ENCODE peak calls at places on chromosomes 2 and 18, in four cellular contexts. One of them, this sample, is unnamed.

GRCh38 chr2:226763320-226763719 is 36.3 kb downstream of the IRS1 start:
- DNase-seq in kidney epithelial cell: no peak
- DNase-seq in AG10803: peak; percentile 46
- DNase-seq in choroid plexus epithelial cell: no peak
- DNase-seq in this sample: peak; percentile 38

GRCh38 chr2:237752761-237753165 is 45.8 kb upstream of the RBM44 start:
- DNase-seq in kidney epithelial cell: no peak
- DNase-seq in AG10803: no peak
- DNase-seq in choroid plexus epithelial cell: no peak
- DNase-seq in this sample: no peak

GRCh38 chr2:239802101-239802649 is 223.0 kb downstream of the NDUFA10 start:
- DNase-seq in kidney epithelial cell: no peak
- DNase-seq in AG10803: no peak
- DNase-seq in choroid plexus epithelial cell: no peak
- DNase-seq in this sample: no peak

GRCh38 chr18:6920099-6920955 is 190.8 kb downstream of the ARHGAP28 start:
- DNase-seq in kidney epithelial cell: peak; percentile 47
- DNase-seq in AG10803: peak; percentile 66
- DNase-seq in choroid plexus epithelial cell: peak; percentile 87
- DNase-seq in this sample: peak; percentile 69

GRCh38 chr2:188303363-188304031 is 11.8 kb downstream of the GULP1 start:
- DNase-seq in kidney epithelial cell: peak; percentile 69
- DNase-seq in AG10803: peak; percentile 73
- DNase-seq in choroid plexus epithelial cell: peak; percentile 75
- DNase-seq in this sample: peak; percentile 37

GRCh38 chr2:47520825-47521665 is 118.1 kb downstream of the MSH2 start:
- DNase-seq in kidney epithelial cell: peak; percentile 26
- DNase-seq in AG10803: peak; percentile 33
- DNase-seq in choroid plexus epithelial cell: peak; percentile 51
- DNase-seq in this sample: peak; percentile 52

GRCh38 chr18:77985486-77985885 is 735.8 kb downstream of the GALR1 start:
- DNase-seq in kidney epithelial cell: no peak
- DNase-seq in AG10803: no peak
- DNase-seq in choroid plexus epithelial cell: no peak
- DNase-seq in this sample: no peak

GRCh38 chr18:28175930-28176673 is 828 bp downstream of the CDH2 start:
- DNase-seq in kidney epithelial cell: no peak
- DNase-seq in AG10803: no peak
- DNase-seq in choroid plexus epithelial cell: peak; percentile 33
- DNase-seq in this sample: peak; percentile 48

GRCh38 chr18:58315739-58316215 is 271.8 kb downstream of the NEDD4L start:
- DNase-seq in kidney epithelial cell: no peak
- DNase-seq in AG10803: no peak
- DNase-seq in choroid plexus epithelial cell: no peak
- DNase-seq in this sample: no peak

GRCh38 chr2:160689441-160689840 is 195.8 kb upstream of the RBMS1 start:
- DNase-seq in kidney epithelial cell: no peak
- DNase-seq in AG10803: no peak
- DNase-seq in choroid plexus epithelial cell: no peak
- DNase-seq in this sample: no peak

GRCh38 chr18:26386002-26386401 is 159.8 kb downstream of the TAF4B start:
- DNase-seq in kidney epithelial cell: no peak
- DNase-seq in AG10803: peak; percentile 58
- DNase-seq in choroid plexus epithelial cell: peak; percentile 96
- DNase-seq in this sample: peak; percentile 87

GRCh38 chr18:9996104-9996503 is 82.3 kb downstream of the VAPA start:
- DNase-seq in kidney epithelial cell: no peak
- DNase-seq in AG10803: peak; percentile 43
- DNase-seq in choroid plexus epithelial cell: no peak
- DNase-seq in this sample: no peak

GRCh38 chr18:50492061-50492460 is 67.8 kb upstream of the MAPK4 start:
- DNase-seq in kidney epithelial cell: no peak
- DNase-seq in AG10803: no peak
- DNase-seq in choroid plexus epithelial cell: no peak
- DNase-seq in this sample: no peak

GRCh38 chr18:77114564-77115391 is 17.8 kb downstream of the MBP start:
- DNase-seq in kidney epithelial cell: peak; percentile 89
- DNase-seq in AG10803: peak; percentile 98
- DNase-seq in choroid plexus epithelial cell: peak; percentile 98
- DNase-seq in this sample: peak; percentile 61

GRCh38 chr2:26178746-26179436 is 6.0 kb downstream of the GAREM2 start:
- DNase-seq in kidney epithelial cell: no peak
- DNase-seq in AG10803: peak; percentile 4
- DNase-seq in choroid plexus epithelial cell: no peak
- DNase-seq in this sample: no peak

GRCh38 chr18:26925313-26925712 is 59.8 kb upstream of the AQP4 start:
- DNase-seq in kidney epithelial cell: no peak
- DNase-seq in AG10803: no peak
- DNase-seq in choroid plexus epithelial cell: no peak
- DNase-seq in this sample: no peak

GRCh38 chr18:35076556-35076955 is 35.3 kb downstream of the MAPRE2 start:
- DNase-seq in kidney epithelial cell: peak; percentile 38
- DNase-seq in AG10803: peak; percentile 84
- DNase-seq in choroid plexus epithelial cell: peak; percentile 93
- DNase-seq in this sample: peak; percentile 83

GRCh38 chr18:37483221-37483971 is 82.2 kb downstream of the CELF4 start:
- DNase-seq in kidney epithelial cell: no peak
- DNase-seq in AG10803: peak; percentile 2
- DNase-seq in choroid plexus epithelial cell: peak; percentile 28
- DNase-seq in this sample: peak; percentile 12

GRCh38 chr18:37484893-37485834 is 80.4 kb downstream of the CELF4 start:
- DNase-seq in kidney epithelial cell: peak; percentile 18
- DNase-seq in AG10803: peak; percentile 17
- DNase-seq in choroid plexus epithelial cell: peak; percentile 8
- DNase-seq in this sample: no peak

GRCh38 chr18:37486848-37487247 is 78.8 kb downstream of the CELF4 start:
- DNase-seq in kidney epithelial cell: no peak
- DNase-seq in AG10803: no peak
- DNase-seq in choroid plexus epithelial cell: no peak
- DNase-seq in this sample: no peak

GRCh38 chr18:37482433-37482832 is 83.2 kb downstream of the CELF4 start:
- DNase-seq in kidney epithelial cell: no peak
- DNase-seq in AG10803: no peak
- DNase-seq in choroid plexus epithelial cell: no peak
- DNase-seq in this sample: no peak

DNA sequence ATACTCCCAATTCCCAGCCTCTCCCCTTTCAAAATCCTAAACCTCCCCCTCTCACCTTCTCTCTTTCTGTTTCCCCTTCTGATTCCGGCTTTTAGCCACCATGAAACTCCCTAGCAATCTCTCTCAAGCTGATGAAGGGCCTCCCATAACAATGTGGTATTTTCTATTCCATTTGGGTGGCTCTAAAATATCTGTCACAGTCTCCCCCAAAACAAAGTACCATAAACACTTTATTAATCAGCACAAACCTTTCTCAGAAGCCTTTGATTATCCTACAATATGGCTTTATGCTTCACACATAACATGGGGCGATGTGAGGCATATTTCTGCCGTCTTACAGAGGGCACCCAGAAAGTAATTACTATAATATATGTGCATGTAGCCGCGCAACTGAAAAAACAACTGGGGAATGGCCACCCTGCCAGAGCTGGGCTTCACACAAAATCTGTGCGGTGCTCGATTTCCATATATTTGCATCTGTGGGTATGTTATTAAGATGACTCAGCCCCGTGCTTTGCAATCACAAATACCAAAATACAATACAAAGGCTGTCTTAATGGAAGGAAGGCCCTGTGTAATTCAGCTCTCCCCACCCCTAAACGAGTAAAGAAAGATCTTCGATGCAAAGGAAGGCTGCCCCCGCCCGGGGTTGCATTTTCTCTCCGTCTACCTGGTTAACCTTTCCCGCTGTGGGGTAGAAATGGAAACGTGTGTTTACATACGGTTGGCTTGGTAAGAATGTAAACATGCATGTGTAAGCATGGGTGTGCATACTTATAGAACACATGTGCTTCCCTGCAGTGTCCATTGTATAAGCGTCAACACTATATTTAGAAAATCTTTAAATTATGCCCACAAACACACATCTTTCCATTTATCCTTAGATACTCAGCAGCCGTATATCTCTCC is 81.4 kb downstream of the CELF4 start:
- DNase-seq in kidney epithelial cell: no peak
- DNase-seq in AG10803: no peak
- DNase-seq in choroid plexus epithelial cell: no peak
- DNase-seq in this sample: no peak
- H3K4me3 ChIP-seq in kidney epithelial cell: no peak overlapping the region
- H3K4me3 ChIP-seq in AG10803: no peak overlapping the region
- H3K4me3 ChIP-seq in choroid plexus epithelial cell: no peak overlapping the region
- H3K4me3 ChIP-seq in this sample: no peak overlapping the region

GRCh38 chr2:101409699-101410098 is 22.4 kb upstream of the CREG2 start:
- DNase-seq in kidney epithelial cell: no peak
- DNase-seq in AG10803: no peak
- DNase-seq in choroid plexus epithelial cell: no peak
- DNase-seq in this sample: no peak
- TF ChIP-seq CTCF in kidney epithelial cell: no peak
- TF ChIP-seq CTCF in AG10803: no peak
- TF ChIP-seq CTCF in choroid plexus epithelial cell: no peak
- TF ChIP-seq CTCF in this sample: no peak

DNA sequence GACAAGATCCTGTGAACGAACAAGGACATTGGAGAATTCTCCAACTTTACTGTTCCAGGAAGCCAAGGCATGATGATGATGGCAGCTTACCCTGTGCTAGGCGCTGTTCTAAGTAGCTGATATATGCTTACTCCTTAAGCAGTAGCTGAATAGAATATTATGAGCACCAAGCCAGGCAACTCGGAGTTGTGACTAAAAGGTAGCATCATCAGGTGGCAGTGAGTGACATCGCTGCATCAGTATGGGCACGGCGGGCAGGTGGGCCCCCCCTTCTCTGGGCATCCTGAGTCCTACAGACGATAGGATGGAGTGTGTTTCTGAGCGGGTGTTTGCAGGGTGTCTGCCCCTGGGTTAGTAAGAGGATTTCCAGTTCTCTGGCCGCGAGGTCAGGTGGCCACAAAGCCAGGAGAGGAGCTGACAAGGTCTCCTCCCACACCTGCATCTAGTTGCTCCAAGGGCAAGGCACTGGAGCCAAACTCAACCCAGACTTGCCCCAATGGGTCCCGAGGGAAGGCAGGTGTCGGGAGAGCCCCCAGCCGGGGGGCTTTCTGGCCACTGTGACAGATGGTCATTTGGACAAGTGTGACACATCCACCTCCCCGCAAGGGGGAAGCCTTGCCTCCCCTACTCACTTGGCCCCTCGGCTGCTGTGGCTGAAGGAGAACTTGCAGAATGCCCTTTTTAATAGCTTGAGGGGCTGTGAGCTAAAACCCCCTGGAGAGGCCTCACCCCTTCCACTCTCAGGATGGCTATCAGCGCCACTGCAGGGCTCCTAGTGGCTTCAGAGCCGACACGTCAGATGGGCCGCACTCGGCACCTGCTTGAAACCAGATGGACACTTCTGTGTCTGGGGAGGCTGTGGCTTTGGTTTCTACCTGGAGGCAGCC is 55.5 kb downstream of the CRACDL start:
- DNase-seq in kidney epithelial cell: no peak
- DNase-seq in AG10803: no peak
- DNase-seq in choroid plexus epithelial cell: no peak
- DNase-seq in this sample: no peak
- H3K4me3 ChIP-seq in kidney epithelial cell: no peak overlapping the region
- H3K4me3 ChIP-seq in AG10803: no peak overlapping the region
- H3K4me3 ChIP-seq in choroid plexus epithelial cell: no peak overlapping the region
- H3K4me3 ChIP-seq in this sample: no peak overlapping the region

DNA sequence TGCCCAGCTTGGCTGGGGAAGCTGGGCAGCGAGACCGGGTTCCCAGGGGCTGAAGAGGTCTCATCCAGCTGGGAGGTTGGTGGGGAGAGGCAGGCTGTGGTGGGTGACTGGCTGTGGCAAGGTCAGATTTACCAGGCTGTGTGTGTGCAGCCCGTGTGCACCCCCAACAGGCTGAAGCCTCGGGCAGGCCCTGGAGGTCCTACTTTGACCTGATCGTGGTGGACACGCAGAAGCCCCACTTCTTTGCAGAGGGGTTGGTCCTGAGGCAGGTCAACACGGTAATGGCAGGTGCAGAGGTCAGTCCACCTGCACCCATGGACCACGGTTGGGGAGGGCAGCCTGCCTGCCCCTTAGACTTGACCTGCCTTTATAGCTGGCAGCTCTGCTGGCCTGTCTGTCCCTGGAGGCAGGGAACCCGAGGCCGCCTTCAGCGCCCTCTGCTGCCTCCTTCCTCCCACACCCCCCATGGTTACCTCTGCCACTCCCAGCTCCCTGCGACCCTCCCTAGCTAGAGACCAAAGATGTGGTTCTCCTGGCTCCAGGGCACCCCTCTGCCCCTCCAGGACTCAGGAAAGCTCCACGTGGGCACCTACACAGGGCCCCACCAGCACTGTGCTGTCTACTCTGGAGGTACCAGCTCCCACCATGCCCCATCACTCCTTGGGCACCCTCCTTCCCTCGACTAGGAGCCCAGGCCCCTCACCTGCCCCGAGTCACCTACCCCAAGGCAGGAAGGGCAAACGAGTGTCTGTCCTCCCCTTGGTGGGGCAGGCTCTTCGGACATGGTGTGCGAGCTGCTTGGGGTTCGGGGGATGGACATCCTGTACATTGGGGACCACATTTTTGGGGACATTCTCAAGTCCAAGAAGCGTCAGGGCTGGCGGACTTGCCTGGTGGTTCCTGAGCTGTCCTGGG is 4.0 kb downstream of the NT5DC4 start:
- DNase-seq in kidney epithelial cell: no peak
- DNase-seq in AG10803: no peak
- DNase-seq in choroid plexus epithelial cell: peak; percentile 26
- DNase-seq in this sample: no peak
- TF ChIP-seq CTCF in kidney epithelial cell: peak; percentile 41
- TF ChIP-seq CTCF in AG10803: peak; percentile 12
- TF ChIP-seq CTCF in choroid plexus epithelial cell: peak; percentile 42
- TF ChIP-seq CTCF in this sample: peak; percentile 35

DNA sequence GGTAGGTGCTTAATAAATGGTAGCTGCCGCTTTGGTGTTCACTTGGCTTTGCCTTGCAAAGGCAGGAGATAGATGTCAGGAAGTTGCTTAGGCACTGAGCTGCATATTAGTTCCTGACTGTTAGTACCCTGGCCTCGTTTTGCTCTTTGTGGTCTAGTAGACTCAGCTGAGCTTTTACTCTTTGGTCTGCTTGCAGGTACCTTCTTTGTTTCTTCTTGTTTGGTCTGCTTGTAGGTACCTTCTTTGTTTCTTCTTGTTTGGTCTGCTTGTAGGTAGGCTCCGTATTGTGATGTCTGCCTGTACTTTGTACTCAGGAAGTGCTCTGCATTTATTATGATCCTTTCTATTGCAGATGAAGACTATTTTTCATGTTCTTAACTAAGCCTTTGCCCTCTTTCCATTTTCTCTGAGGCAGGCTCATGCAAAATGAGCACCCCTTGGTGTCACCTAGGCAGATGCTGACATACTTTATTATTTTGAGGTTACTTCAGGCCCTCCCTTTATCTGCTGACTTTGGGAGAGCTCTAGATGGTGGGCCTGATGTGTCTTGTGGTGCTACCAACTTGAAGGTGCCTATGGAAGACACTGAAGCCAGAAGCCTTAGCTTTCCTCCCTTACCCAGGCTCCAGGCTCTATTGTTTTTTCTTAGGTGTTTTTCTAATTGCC is 6.0 kb downstream of the RPIA start:
- DNase-seq in kidney epithelial cell: no peak
- DNase-seq in AG10803: no peak
- DNase-seq in choroid plexus epithelial cell: no peak
- DNase-seq in this sample: no peak
- H3K4me3 ChIP-seq in kidney epithelial cell: no peak overlapping the region
- H3K4me3 ChIP-seq in AG10803: no peak overlapping the region
- H3K4me3 ChIP-seq in choroid plexus epithelial cell: no peak overlapping the region
- H3K4me3 ChIP-seq in this sample: no peak overlapping the region

This sample was measured in astrocyte of the spinal cord.